ENCODE peak calls at places on chromosomes 6 and 20, in five cellular contexts. A is cardiac muscle cell, B is neuronal stem cell, P is A549, S is HL-60. X is an unnamed sample.

GRCh38 chr6:98579089-98579488 is 255.3 kb upstream of the POU3F2 start:
- DNase-seq in S (no peak), P (no peak), B (no peak), A (no peak), X (no peak)

GRCh38 chr6:137692806-137693205 is 174.3 kb upstream of the TNFAIP3 start:
- DNase-seq in P (no peak), S (no peak), B (no peak), A (no peak), X (no peak)

GRCh38 chr20:25987073-25987927 is 290.6 kb upstream of the ZNF337 start:
- DNase-seq in B (no peak), P (peak; percentile 31), A (peak; percentile 63), S (no peak), X (no peak)

GRCh38 chr6:88301888-88302768 is 136.0 kb upstream of the CNR1 start:
- DNase-seq in P (no peak), B (no peak), A (peak; percentile 8), S (no peak), X (no peak)

GRCh38 chr20:37756234-37756633 is 62.4 kb downstream of the CTNNBL1 start:
- DNase-seq in B (no peak), S (no peak), A (no peak), P (no peak), X (no peak)

GRCh38 chr20:7437311-7437710 is 502.9 kb downstream of the HAO1 start:
- DNase-seq in A (no peak), B (no peak), S (no peak), P (no peak), X (no peak)

GRCh38 chr6:35774116-35774794 is 2.1 kb upstream of the CLPSL2 start:
- DNase-seq in P (no peak), S (no peak), A (no peak), B (no peak), X (no peak)

GRCh38 chr6:132391391-132392291 is 9.6 kb downstream of the MOXD1 start:
- DNase-seq in B (peak; percentile 9), P (no peak), S (no peak), A (peak; percentile 89), X (no peak)

GRCh38 chr6:74879234-74879633 is 326.6 kb downstream of the COL12A1 start:
- DNase-seq in A (peak; percentile 90), P (no peak), B (no peak), S (no peak), X (no peak)

GRCh38 chr6:109451376-109451775 is 4.2 kb downstream of the MICAL1 start:
- DNase-seq in P (no peak), A (no peak), S (no peak), B (no peak), X (no peak)

GRCh38 chr20:17654649-17655285 is 27.3 kb downstream of the RRBP1 start:
- DNase-seq in P (no peak), B (peak; percentile 49), A (peak; percentile 70), S (no peak), X (peak; percentile 37)

GRCh38 chr6:119187596-119187995 is 109.1 kb upstream of the FAM184A start:
- DNase-seq in S (no peak), A (no peak), B (no peak), P (no peak), X (no peak)

GRCh38 chr6:169212897-169213813 is 40.5 kb downstream of the THBS2 start:
- DNase-seq in B (peak; percentile 75), A (peak; percentile 95), P (peak; percentile 81), S (peak; percentile 86), X (peak; percentile 91)

GRCh38 chr20:13022401-13023170 is 13.8 kb downstream of the SPTLC3 start:
- DNase-seq in A (peak; percentile 52), S (no peak), P (no peak), B (no peak), X (no peak)

GRCh38 chr6:134002821-134003220 is 49.6 kb downstream of the SLC2A12 start:
- DNase-seq in A (no peak), B (no peak), P (no peak), S (no peak), X (no peak)

GRCh38 chr20:61173966-61174725 is 77.9 kb upstream of the CDH4 start:
- DNase-seq in P (no peak), B (no peak), S (no peak), A (no peak), X (no peak)

GRCh38 chr20:3082306-3082951 is 2.1 kb downstream of the AVP start:
- DNase-seq in S (no peak), P (no peak), A (peak; percentile 21), B (no peak), X (no peak)

GRCh38 chr6:46816626-46817025 is 23.4 kb downstream of the MEP1A start:
- DNase-seq in B (no peak), S (no peak), P (no peak), A (no peak), X (peak; percentile 43)

GRCh38 chr6:138420356-138420755 is 16.3 kb downstream of the HEBP2 start:
- DNase-seq in S (no peak), A (no peak), P (no peak), B (no peak), X (no peak)

GRCh38 chr20:10297684-10298240 is 79.1 kb downstream of the SNAP25 start:
- DNase-seq in A (peak; percentile 40), B (no peak), P (no peak), S (no peak), X (no peak)

GRCh38 chr20:37297066-37297736 is 7.7 kb downstream of the MANBAL start:
- DNase-seq in B (no peak), P (no peak), S (no peak), A (peak; percentile 54), X (no peak)

GRCh38 chr6:33746036-33746600 is 587 bp downstream of the IP6K3 start:
- DNase-seq in B (no peak), A (peak; percentile 65), P (peak; percentile 13), S (no peak), X (peak; percentile 61)

GRCh38 chr20:4046311-4046924 is 31.1 kb upstream of the RNF24 start:
- DNase-seq in S (no peak), B (no peak), P (no peak), A (no peak), X (no peak)

GRCh38 chr20:55974491-55975202 is 30.7 kb downstream of the CBLN4 start:
- DNase-seq in P (no peak), S (no peak), B (no peak), A (no peak), X (no peak)

GRCh38 chr6:134908906-134909516 is 40.9 kb downstream of the ALDH8A1 start:
- DNase-seq in P (peak; percentile 58), B (no peak), A (peak; percentile 98), S (no peak), X (no peak)

GRCh38 chr6:107704377-107705013 is 119.6 kb downstream of the SCML4 start:
- DNase-seq in B (peak; percentile 54), P (peak; percentile 9), A (peak; percentile 73), S (no peak), X (no peak)

GRCh38 chr20:57095426-57095825 is 171.0 kb downstream of the BMP7 start:
- DNase-seq in S (no peak), A (no peak), B (no peak), P (no peak), X (no peak)

GRCh38 chr6:108921547-108922331 is 73.5 kb downstream of the ARMC2 start:
- DNase-seq in A (peak; percentile 94), P (no peak), S (no peak), B (no peak), X (no peak)

GRCh38 chr6:148309301-148309700 is 33.3 kb upstream of the SASH1 start:
- DNase-seq in S (no peak), B (no peak), A (no peak), P (no peak), X (peak; percentile 31)

GRCh38 chr6:56017198-56017597 is 141.8 kb upstream of the BMP5 start:
- DNase-seq in A (no peak), P (no peak), S (peak; percentile 3), B (no peak), X (no peak)

GRCh38 chr20:59121714-59122376 is 41.8 kb upstream of the ZNF831 start:
- DNase-seq in B (peak; percentile 26), P (no peak), A (no peak), S (no peak), X (no peak)

GRCh38 chr6:55694148-55694547 is 115.2 kb upstream of the HMGCLL1 start:
- DNase-seq in P (no peak), S (no peak), B (peak; percentile 63), A (peak; percentile 82), X (no peak)

GRCh38 chr20:46402236-46402886 is 4.1 kb downstream of the ELMO2 start:
- DNase-seq in S (no peak), P (no peak), A (peak; percentile 13), B (no peak), X (no peak)

GRCh38 chr6:101926149-101926925 is 532.8 kb downstream of the GRIK2 start:
- DNase-seq in S (no peak), P (no peak), B (no peak), A (no peak), X (no peak)

GRCh38 chr6:47700051-47700450 is 1.7 kb downstream of the ADGRF4 start:
- DNase-seq in S (no peak), B (no peak), P (peak; percentile 9), A (peak; percentile 81), X (no peak)

GRCh38 chr6:220312-220711 is 72.0 kb upstream of the DUSP22 start:
- DNase-seq in P (no peak), S (no peak), B (no peak), A (no peak), X (no peak)
- H3K4me3 ChIP-seq in P (no peak overlapping the region), S (no peak overlapping the region), B (no peak overlapping the region), A (no peak overlapping the region), X (no peak overlapping the region)

GRCh38 chr6:91137286-91137685 is 550.4 kb upstream of the MAP3K7 start:
- DNase-seq in A (no peak), S (no peak), B (no peak), P (no peak), X (no peak)

GRCh38 chr6:91144161-91144560 is 557.3 kb upstream of the MAP3K7 start:
- DNase-seq in A (no peak), P (no peak), S (no peak), B (no peak), X (no peak)

GRCh38 chr6:91141352-91141751 is 554.5 kb upstream of the MAP3K7 start:
- DNase-seq in B (no peak), A (no peak), S (peak; percentile 26), P (no peak), X (no peak)

GRCh38 chr6:91142154-91142553 is 555.3 kb upstream of the MAP3K7 start:
- DNase-seq in P (no peak), B (no peak), A (no peak), S (no peak), X (no peak)
- H3K27ac ChIP-seq in P (no peak overlapping the region), B (no peak overlapping the region), A (no peak overlapping the region), S (no peak overlapping the region), X (no peak overlapping the region)

GRCh38 chr6:31063906-31064435 is 48.4 kb downstream of the C6orf15 start:
- DNase-seq in A (no peak), S (no peak), P (no peak), B (no peak), X (no peak)
- H3K4me3 ChIP-seq in A (no peak overlapping the region), S (no peak overlapping the region), P (no peak overlapping the region), B (no peak overlapping the region), X (no peak overlapping the region)

GRCh38 chr6:53931086-53931485 is 136.3 kb downstream of the LRRC1 start:
- DNase-seq in A (no peak), S (no peak), B (no peak), P (no peak), X (no peak)

GRCh38 chr6:53929340-53930120 is 134.7 kb downstream of the LRRC1 start:
- DNase-seq in B (no peak), S (no peak), A (no peak), P (no peak), X (no peak)

GRCh38 chr6:53926505-53926904 is 131.7 kb downstream of the LRRC1 start:
- DNase-seq in P (no peak), A (peak; percentile 27), B (no peak), S (no peak), X (no peak)

GRCh38 chr6:53930330-53930729 is 135.5 kb downstream of the LRRC1 start:
- DNase-seq in S (no peak), A (no peak), P (no peak), B (no peak), X (no peak)

GRCh38 chr6:53928641-53929339 is 134.0 kb downstream of the LRRC1 start:
- DNase-seq in S (no peak), P (no peak), B (no peak), A (no peak), X (no peak)
- H3K27ac ChIP-seq in S (no peak overlapping the region), P (no peak overlapping the region), B (no peak overlapping the region), A (no peak overlapping the region), X (no peak overlapping the region)

X was measured in WERI-Rb-1.